ENCODE peak calls at places on chromosomes 11 and 22, in nine cellular contexts. Z is IMR-90, A is hepatocyte, O is cardiac fibroblast, E is fibroblast of lung, U is GM23338, F is epithelial cell of proximal tubule, H is PC-9, P is heart right ventricle. S is an unnamed sample.

GRCh38 chr22:20642668-20643179 is 131.2 kb upstream of the SERPIND1 start:
- DNase-seq in Z (no peak), A (no peak), O (no peak), E (no peak), U (no peak), F (no peak), H (no peak), P (no peak), S (no peak)

GRCh38 chr11:59939482-59939881 is 1.2 kb downstream of the OOSP1 start:
- DNase-seq in Z (no peak), A (no peak), O (no peak), E (no peak), U (no peak), F (no peak), H (no peak), P (no peak), S (no peak)

GRCh38 chr22:50191041-50191740 is 5.5 kb downstream of the TRABD start:
- DNase-seq in Z (no peak), A (no peak), O (peak), E (no peak), U (no peak), F (no peak), H (no peak), P (peak), S (no peak)

GRCh38 chr11:22797081-22797480 is 32.5 kb downstream of the SVIP start:
- DNase-seq in Z (no peak), A (no peak), O (no peak), E (no peak), U (no peak), F (no peak), H (no peak), P (no peak), S (no peak)

GRCh38 chr11:6693342-6694228 is 10.4 kb upstream of the MRPL17 start:
- DNase-seq in Z (peak), A (no peak), O (peak), E (peak), U (no peak), F (peak), H (no peak), P (no peak), S (peak)

GRCh38 chr11:20512869-20513268 is 86.5 kb upstream of the SLC6A5 start:
- DNase-seq in Z (no peak), A (no peak), O (no peak), E (no peak), U (no peak), F (no peak), H (no peak), P (no peak), S (no peak)

GRCh38 chr11:9765320-9766101 is 101.6 kb downstream of the SWAP70 start:
- DNase-seq in Z (peak), A (peak), O (peak), E (peak), U (peak), F (peak), H (no peak), P (peak), S (no peak)

GRCh38 chr22:37171662-37172061 is 16.4 kb downstream of the C1QTNF6 start:
- DNase-seq in Z (no peak), A (no peak), O (no peak), E (no peak), U (no peak), F (no peak), H (no peak), P (no peak), S (no peak)

GRCh38 chr11:61918251-61919112 is 1.1 kb upstream of the RAB3IL1 start:
- DNase-seq in Z (no peak), A (no peak), O (peak), E (no peak), U (no peak), F (no peak), H (no peak), P (no peak), S (no peak)

GRCh38 chr11:114447892-114448291 is 8.6 kb downstream of the REXO2 start:
- DNase-seq in Z (peak), A (no peak), O (peak), E (peak), U (no peak), F (no peak), H (no peak), P (no peak), S (no peak)

GRCh38 chr22:32421484-32421883 is 9.4 kb upstream of the RTCB start:
- DNase-seq in Z (no peak), A (no peak), O (no peak), E (no peak), U (no peak), F (no peak), H (no peak), P (no peak), S (no peak)

GRCh38 chr11:83724704-83725114 is 438.5 kb upstream of the CCDC90B start:
- DNase-seq in Z (no peak), A (peak), O (peak), E (no peak), U (peak), F (no peak), H (no peak), P (no peak), S (no peak)

GRCh38 chr11:43687120-43687791 is 6.7 kb downstream of the HSD17B12 start:
- DNase-seq in Z (peak), A (no peak), O (peak), E (peak), U (peak), F (no peak), H (no peak), P (peak), S (peak)

GRCh38 chr11:26578998-26579635 is 7.1 kb upstream of the MUC15 start:
- DNase-seq in Z (no peak), A (no peak), O (peak), E (peak), U (no peak), F (no peak), H (peak), P (no peak), S (no peak)

GRCh38 chr11:131302831-131303230 is 67.6 kb upstream of the NTM start:
- DNase-seq in Z (no peak), A (no peak), O (no peak), E (peak), U (no peak), F (no peak), H (no peak), P (no peak), S (no peak)

DNA sequence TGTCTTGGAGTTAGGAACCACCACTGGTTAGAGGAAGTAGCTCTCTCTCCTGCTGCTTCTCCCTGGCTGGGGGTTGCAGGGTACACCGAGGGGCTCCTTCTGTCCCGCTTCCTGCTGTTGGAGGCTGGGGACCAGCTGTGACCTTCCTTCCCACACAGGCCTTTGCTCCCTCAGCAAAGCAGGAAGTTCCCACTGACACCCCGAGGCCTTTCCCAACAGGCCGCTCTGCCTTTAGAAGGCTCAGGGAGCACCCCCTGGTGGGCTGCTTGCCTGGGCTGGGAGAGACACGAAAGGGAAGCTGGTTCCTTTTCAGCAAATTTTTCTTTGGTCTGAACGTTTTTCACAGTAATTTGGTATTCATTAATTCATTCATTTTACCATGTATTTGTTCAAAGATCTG is 527.9 kb upstream of the B3GAT1 start:
- DNase-seq in Z (no peak), A (peak), O (no peak), E (no peak), U (no peak), F (no peak), H (no peak), P (peak), S (no peak)
- TF ChIP-seq CTCF in Z (no peak), A (peak), O (no peak), E (no peak), U (peak), F (no peak), H (no peak), P (no peak), S (peak)

GRCh38 chr11:67034350-67034749 is 11.4 kb downstream of the SYT12 start:
- DNase-seq in Z (no peak), A (no peak), O (no peak), E (no peak), U (no peak), F (no peak), H (no peak), P (no peak), S (no peak)
- H3K4me3 ChIP-seq in Z (no peak), A (no peak), O (no peak), E (no peak), U (no peak), F (no peak), H (no peak), P (no peak), S (no peak)

DNA sequence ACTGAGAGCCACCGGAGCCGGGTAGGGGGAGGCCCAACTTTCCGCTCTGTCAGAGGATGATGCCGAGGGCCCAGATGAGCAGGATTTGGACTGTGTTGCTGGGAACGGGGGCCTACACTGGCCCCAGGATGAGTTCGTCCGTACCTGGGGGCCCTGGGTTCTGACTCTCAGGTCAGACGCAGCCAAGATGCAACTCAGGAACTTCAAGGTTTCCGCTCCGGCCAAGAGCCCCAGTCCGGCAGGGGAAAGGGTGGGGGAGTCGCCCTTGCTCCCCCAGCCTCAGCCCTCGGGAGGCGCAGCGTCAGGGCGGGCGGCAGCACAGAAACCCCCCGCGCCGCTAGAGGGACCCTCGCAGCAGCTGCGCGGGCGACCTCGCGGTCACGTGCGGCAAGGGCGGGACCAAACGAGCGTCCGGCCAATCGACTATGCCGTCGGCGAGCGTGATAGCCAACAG is 241 bp upstream of the ARL2 start:
- DNase-seq in Z (peak), A (peak), O (peak), E (peak), U (peak), F (no peak), H (peak), P (peak), S (no peak)
- TF ChIP-seq CTCF in Z (no peak), A (peak), O (no peak), E (peak), U (peak), F (no peak), H (peak), P (peak), S (no peak)

GRCh38 chr11:14359573-14360031 is 619 bp upstream of the RRAS2 start:
- DNase-seq in Z (peak), A (no peak), O (no peak), E (no peak), U (no peak), F (no peak), H (no peak), P (no peak), S (no peak)

GRCh38 chr11:14360976-14361375 is 2.0 kb upstream of the RRAS2 start:
- DNase-seq in Z (no peak), A (no peak), O (no peak), E (no peak), U (no peak), F (no peak), H (no peak), P (no peak), S (no peak)

GRCh38 chr11:14357843-14358728 is 897 bp downstream of the RRAS2 start:
- DNase-seq in Z (peak), A (peak), O (peak), E (peak), U (peak), F (no peak), H (peak), P (peak), S (peak)

GRCh38 chr11:14358729-14359439 is at the start of gene RRAS2:
- DNase-seq in Z (peak), A (peak), O (peak), E (peak), U (peak), F (no peak), H (peak), P (peak), S (peak)

GRCh38 chr11:14356342-14356741 is 2.6 kb downstream of the RRAS2 start:
- DNase-seq in Z (no peak), A (no peak), O (no peak), E (no peak), U (no peak), F (no peak), H (no peak), P (no peak), S (no peak)
- H3K4me3 ChIP-seq in Z (no peak), A (no peak), O (no peak), E (peak), U (peak), F (peak), H (peak), P (no peak), S (no peak)

S was measured in retinal pigment epithelial cell.